ENCODE peak calls at places on chromosomes 7 and 10, in eight cellular contexts. B is WERI-Rb-1; M is transverse colon; F is SJSA1; U is fibroblast of the aortic adventitia; E is body of pancreas; A is HCT116; Z is CD8-positive, alpha-beta memory T cell. D is an unnamed sample.

GRCh38 chr10:79320785-79321493 is 26.3 kb upstream of the PPIF start:
- DNase-seq in B (no peak), M (no peak), F (peak; percentile 63), U (peak; percentile 83), E (no peak), A (no peak), Z (no peak), D (peak; percentile 100)

GRCh38 chr10:1074748-1075358 is 18.7 kb downstream of the WDR37 start:
- DNase-seq in B (no peak), M (no peak), F (no peak), U (no peak), E (no peak), A (no peak), Z (peak; percentile 21), D (peak; percentile 20)

GRCh38 chr7:50739744-50740455 is 42.8 kb downstream of the GRB10 start:
- DNase-seq in B (no peak), M (no peak), F (no peak), U (no peak), E (no peak), A (no peak), Z (peak; percentile 92), D (peak; percentile 15)

GRCh38 chr7:55043691-55044090 is 24.9 kb downstream of the EGFR start:
- DNase-seq in B (no peak), M (no peak), F (no peak), U (no peak), E (no peak), A (no peak), Z (no peak), D (peak; percentile 91)

GRCh38 chr7:80151274-80151665 is 16.6 kb downstream of the GNAI1 start:
- DNase-seq in B (no peak), M (no peak), F (peak; percentile 50), U (no peak), E (no peak), A (no peak), Z (peak; percentile 64), D (peak; percentile 68)

GRCh38 chr10:11146402-11147171 is 128.9 kb downstream of the CELF2 start:
- DNase-seq in B (no peak), M (no peak), F (peak; percentile 13), U (peak; percentile 47), E (no peak), A (no peak), Z (no peak), D (no peak)

GRCh38 chr10:97034958-97035769 is 150.6 kb downstream of the SLIT1 start:
- DNase-seq in B (no peak), M (no peak), F (no peak), U (no peak), E (no peak), A (no peak), Z (no peak), D (no peak)

GRCh38 chr7:145339319-145339718 is 503.5 kb upstream of the TPK1 start:
- DNase-seq in B (no peak), M (no peak), F (no peak), U (no peak), E (no peak), A (no peak), Z (no peak), D (no peak)

GRCh38 chr7:5528071-5528814 is 104.6 kb upstream of the TNRC18 start:
- DNase-seq in B (no peak), M (peak; percentile 66), F (peak; percentile 46), U (peak; percentile 55), E (peak; percentile 59), A (no peak), Z (peak; percentile 61), D (peak; percentile 42)

GRCh38 chr10:94626476-94626875 is 57.1 kb upstream of the CYP2C18 start:
- DNase-seq in B (no peak), M (no peak), F (no peak), U (no peak), E (no peak), A (no peak), Z (no peak), D (peak; percentile 35)

GRCh38 chr7:45033261-45033930 is 33.4 kb downstream of the CCM2 start:
- DNase-seq in B (peak; percentile 35), M (no peak), F (no peak), U (peak; percentile 45), E (no peak), A (no peak), Z (peak; percentile 33), D (peak; percentile 82)

GRCh38 chr7:20323587-20323986 is 7.1 kb upstream of the ITGB8 start:
- DNase-seq in B (no peak), M (no peak), F (no peak), U (no peak), E (no peak), A (no peak), Z (no peak), D (no peak)

GRCh38 chr7:146150153-146150552 is 33.6 kb downstream of the CNTNAP2 start:
- DNase-seq in B (no peak), M (no peak), F (no peak), U (peak; percentile 0), E (no peak), A (no peak), Z (no peak), D (peak; percentile 15)

GRCh38 chr7:44590910-44591309 is 8.9 kb upstream of the TMED4 start:
- DNase-seq in B (no peak), M (no peak), F (no peak), U (peak; percentile 22), E (no peak), A (no peak), Z (no peak), D (no peak)

GRCh38 chr10:131706476-131706875 is 194.3 kb upstream of the PPP2R2D start:
- DNase-seq in B (no peak), M (no peak), F (no peak), U (no peak), E (no peak), A (no peak), Z (no peak), D (no peak)

GRCh38 chr10:22816298-22816653 is 101.9 kb upstream of the PIP4K2A start:
- DNase-seq in B (no peak), M (no peak), F (peak; percentile 91), U (peak; percentile 88), E (no peak), A (peak; percentile 89), Z (no peak), D (peak; percentile 84)

GRCh38 chr7:38830826-38831225 is 78.2 kb downstream of the VPS41 start:
- DNase-seq in B (no peak), M (no peak), F (no peak), U (no peak), E (no peak), A (no peak), Z (no peak), D (no peak)
- H3K4me3 ChIP-seq in B (no peak overlapping the region), M (no peak overlapping the region), F (no peak overlapping the region), U (no peak overlapping the region), E (no peak overlapping the region), A (no peak overlapping the region), Z (no peak overlapping the region), D (no peak overlapping the region)

GRCh38 chr7:47932466-47933037 is 15.7 kb downstream of the PKD1L1 start:
- DNase-seq in B (no peak), M (no peak), F (no peak), U (no peak), E (no peak), A (no peak), Z (no peak), D (no peak)
- H3K4me3 ChIP-seq in B (no peak overlapping the region), M (no peak overlapping the region), F (no peak overlapping the region), U (no peak overlapping the region), E (no peak overlapping the region), A (no peak overlapping the region), Z (no peak overlapping the region), D (no peak overlapping the region)

DNA sequence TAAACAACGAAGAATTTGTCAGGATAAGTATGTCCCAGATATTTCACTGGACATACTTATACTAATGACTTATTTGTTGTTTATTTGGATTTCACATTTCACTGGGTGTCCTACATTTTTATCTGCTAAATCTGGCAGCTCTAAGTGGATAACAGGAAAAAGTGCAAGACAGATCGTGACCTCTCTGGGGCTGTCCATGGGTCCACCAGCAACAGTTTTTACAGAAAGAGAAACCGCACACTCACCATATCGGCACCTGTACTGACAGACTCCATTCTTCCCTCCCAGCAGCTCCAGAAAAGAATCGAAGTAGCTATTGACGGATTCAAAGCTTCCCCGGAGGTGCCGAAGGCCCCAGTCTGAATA is 393 bp downstream of the PLA2G12B start:
- DNase-seq in B (no peak), M (no peak), F (no peak), U (no peak), E (no peak), A (no peak), Z (no peak), D (no peak)
- H3K4me3 ChIP-seq in B (no peak overlapping the region), M (no peak overlapping the region), F (no peak overlapping the region), U (no peak overlapping the region), E (no peak overlapping the region), A (no peak overlapping the region), Z (no peak overlapping the region), D (no peak overlapping the region)

GRCh38 chr7:132416395-132416794 is 159.9 kb downstream of the PLXNA4 start:
- DNase-seq in B (no peak), M (no peak), F (no peak), U (no peak), E (no peak), A (no peak), Z (no peak), D (no peak)

GRCh38 chr7:132420527-132420926 is 155.7 kb downstream of the PLXNA4 start:
- DNase-seq in B (no peak), M (no peak), F (no peak), U (peak; percentile 83), E (no peak), A (no peak), Z (no peak), D (no peak)

GRCh38 chr7:132417037-132417906 is 159.0 kb downstream of the PLXNA4 start:
- DNase-seq in B (no peak), M (no peak), F (no peak), U (peak; percentile 66), E (no peak), A (no peak), Z (no peak), D (no peak)

GRCh38 chr7:132419538-132419937 is 156.7 kb downstream of the PLXNA4 start:
- DNase-seq in B (no peak), M (no peak), F (no peak), U (peak; percentile 79), E (no peak), A (no peak), Z (no peak), D (no peak)

DNA sequence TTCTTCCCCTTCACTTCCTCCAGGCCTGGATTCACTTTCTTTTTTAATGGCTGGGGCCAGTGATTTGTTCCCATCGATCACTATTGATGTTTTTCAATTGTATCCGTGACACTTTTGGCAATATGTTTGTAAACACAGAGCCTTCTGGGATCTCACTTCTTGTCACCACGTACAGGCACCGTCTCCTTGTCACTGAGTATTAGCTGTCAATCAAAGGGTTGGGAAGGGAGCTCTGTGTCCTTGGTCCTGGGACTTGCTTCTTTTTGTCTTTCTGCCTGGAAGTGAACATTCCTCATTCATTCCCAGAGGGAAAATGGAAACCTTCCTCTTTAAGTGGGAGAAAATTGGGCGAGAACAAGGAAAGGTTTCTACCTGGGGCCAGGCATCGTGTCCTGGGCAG is 157.4 kb downstream of the PLXNA4 start:
- DNase-seq in B (no peak), M (no peak), F (no peak), U (no peak), E (no peak), A (no peak), Z (no peak), D (no peak)
- H3K4me3 ChIP-seq in B (no peak overlapping the region), M (no peak overlapping the region), F (no peak overlapping the region), U (no peak overlapping the region), E (no peak overlapping the region), A (no peak overlapping the region), Z (no peak overlapping the region), D (no peak overlapping the region)

DNA sequence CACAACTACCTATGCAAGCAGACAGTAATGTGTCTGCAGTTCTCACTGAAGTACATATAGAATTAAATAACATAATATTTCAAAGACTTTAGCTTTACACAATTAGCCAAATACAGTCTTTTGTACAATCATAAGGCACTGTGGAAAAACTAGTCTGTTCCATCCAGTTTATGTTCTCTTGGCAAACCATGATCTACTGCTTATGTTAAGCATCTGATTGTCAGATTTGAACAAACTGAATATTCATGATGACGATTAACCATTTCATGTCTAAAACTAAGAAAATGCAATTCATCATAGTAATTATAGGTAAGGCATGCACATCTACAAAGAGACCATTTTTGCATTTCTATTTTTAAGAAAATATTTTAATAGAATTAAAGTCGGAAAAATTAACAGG is 802 bp downstream of the SEMA3A start:
- DNase-seq in B (no peak), M (no peak), F (no peak), U (peak; percentile 49), E (no peak), A (no peak), Z (no peak), D (no peak)
- H3K4me3 ChIP-seq in B (peak overlapping the region; percentile 79), M (no peak overlapping the region), F (peak overlapping the region; percentile 46), U (peak overlapping the region; percentile 67), E (no peak overlapping the region), A (peak overlapping the region; percentile 67), Z (no peak overlapping the region), D (peak overlapping the region; percentile 63)

D was measured in epithelial cell of esophagus.